ENCODE peak calls at places on chromosomes 6 and 20, in five cellular contexts. One of them, this sample, is unnamed.
A peak's percentile ranks its signal among the peaks of the same experiment; 100 is the strongest.

GRCh38 chr20:1423625-1424106 is 30.8 kb upstream of the FKBP1A start:
- DNase-seq in astrocyte of the spinal cord: peak; percentile 80
- DNase-seq in PC-3: peak; percentile 53
- DNase-seq in retinal pigment epithelial cell: no peak
- DNase-seq in GM13977: no peak
- DNase-seq in this sample: peak; percentile 57

GRCh38 chr6:21151178-21151956 is 442.2 kb upstream of the SOX4 start:
- DNase-seq in astrocyte of the spinal cord: no peak
- DNase-seq in retinal pigment epithelial cell: no peak
- DNase-seq in PC-3: no peak
- DNase-seq in GM13977: no peak
- DNase-seq in this sample: no peak

GRCh38 chr6:62285612-62286469 is at the start of gene KHDRBS2:
- DNase-seq in retinal pigment epithelial cell: peak; percentile 13
- DNase-seq in PC-3: no peak
- DNase-seq in GM13977: peak; percentile 85
- DNase-seq in astrocyte of the spinal cord: no peak
- DNase-seq in this sample: peak; percentile 84

GRCh38 chr6:135782517-135782916 is 69.0 kb upstream of the PDE7B start:
- DNase-seq in astrocyte of the spinal cord: no peak
- DNase-seq in GM13977: no peak
- DNase-seq in PC-3: no peak
- DNase-seq in retinal pigment epithelial cell: no peak
- DNase-seq in this sample: no peak

GRCh38 chr6:110859335-110859792 is 15.2 kb upstream of the AMD1 start:
- DNase-seq in retinal pigment epithelial cell: no peak
- DNase-seq in PC-3: no peak
- DNase-seq in GM13977: peak; percentile 44
- DNase-seq in astrocyte of the spinal cord: no peak
- DNase-seq in this sample: peak; percentile 63

GRCh38 chr6:144449911-144450690 is 165.0 kb downstream of the UTRN start:
- DNase-seq in PC-3: no peak
- DNase-seq in GM13977: no peak
- DNase-seq in astrocyte of the spinal cord: no peak
- DNase-seq in retinal pigment epithelial cell: peak; percentile 64
- DNase-seq in this sample: no peak

GRCh38 chr20:60022849-60023248 is 64.6 kb downstream of the CDH26 start:
- DNase-seq in PC-3: no peak
- DNase-seq in retinal pigment epithelial cell: no peak
- DNase-seq in GM13977: no peak
- DNase-seq in astrocyte of the spinal cord: no peak
- DNase-seq in this sample: peak; percentile 38

GRCh38 chr20:14069796-14070195 is 74.5 kb downstream of the MACROD2 start:
- DNase-seq in astrocyte of the spinal cord: peak; percentile 78
- DNase-seq in PC-3: peak; percentile 36
- DNase-seq in retinal pigment epithelial cell: no peak
- DNase-seq in GM13977: no peak
- DNase-seq in this sample: no peak

GRCh38 chr6:24549158-24549557 is 54.4 kb downstream of the ALDH5A1 start:
- DNase-seq in astrocyte of the spinal cord: no peak
- DNase-seq in PC-3: no peak
- DNase-seq in retinal pigment epithelial cell: no peak
- DNase-seq in GM13977: no peak
- DNase-seq in this sample: no peak

GRCh38 chr6:6962699-6963098 is 145.1 kb upstream of the RREB1 start:
- DNase-seq in GM13977: no peak
- DNase-seq in PC-3: no peak
- DNase-seq in retinal pigment epithelial cell: no peak
- DNase-seq in astrocyte of the spinal cord: no peak
- DNase-seq in this sample: no peak

GRCh38 chr6:147043994-147044477 is 160.2 kb upstream of the STXBP5 start:
- DNase-seq in retinal pigment epithelial cell: no peak
- DNase-seq in PC-3: no peak
- DNase-seq in GM13977: no peak
- DNase-seq in astrocyte of the spinal cord: peak; percentile 8
- DNase-seq in this sample: no peak

GRCh38 chr6:113137411-113137810 is 719.7 kb upstream of the MARCKS start:
- DNase-seq in retinal pigment epithelial cell: no peak
- DNase-seq in astrocyte of the spinal cord: peak; percentile 71
- DNase-seq in GM13977: no peak
- DNase-seq in PC-3: no peak
- DNase-seq in this sample: no peak

GRCh38 chr6:136719280-136720044 is 72.8 kb downstream of the MAP3K5 start:
- DNase-seq in retinal pigment epithelial cell: no peak
- DNase-seq in astrocyte of the spinal cord: peak; percentile 12
- DNase-seq in PC-3: no peak
- DNase-seq in GM13977: peak; percentile 8
- DNase-seq in this sample: no peak

GRCh38 chr20:38669688-38670087 is 54.6 kb upstream of the SLC32A1 start:
- DNase-seq in retinal pigment epithelial cell: no peak
- DNase-seq in GM13977: no peak
- DNase-seq in astrocyte of the spinal cord: no peak
- DNase-seq in PC-3: no peak
- DNase-seq in this sample: no peak

GRCh38 chr20:18057106-18057993 is at the start of gene OVOL2:
- DNase-seq in retinal pigment epithelial cell: no peak
- DNase-seq in PC-3: peak; percentile 95
- DNase-seq in astrocyte of the spinal cord: no peak
- DNase-seq in GM13977: peak; percentile 50
- DNase-seq in this sample: no peak

GRCh38 chr20:46151936-46152335 is 33.8 kb downstream of the CD40 start:
- DNase-seq in retinal pigment epithelial cell: no peak
- DNase-seq in PC-3: peak; percentile 21
- DNase-seq in GM13977: peak; percentile 65
- DNase-seq in astrocyte of the spinal cord: no peak
- DNase-seq in this sample: no peak

GRCh38 chr6:74713941-74714340 is 491.9 kb downstream of the COL12A1 start:
- DNase-seq in astrocyte of the spinal cord: no peak
- DNase-seq in retinal pigment epithelial cell: no peak
- DNase-seq in GM13977: no peak
- DNase-seq in PC-3: no peak
- DNase-seq in this sample: no peak

GRCh38 chr6:31794294-31794865 is 1.2 kb downstream of the VARS1 start:
- DNase-seq in PC-3: peak; percentile 35
- DNase-seq in astrocyte of the spinal cord: no peak
- DNase-seq in retinal pigment epithelial cell: peak; percentile 65
- DNase-seq in GM13977: peak; percentile 44
- DNase-seq in this sample: no peak

DNA sequence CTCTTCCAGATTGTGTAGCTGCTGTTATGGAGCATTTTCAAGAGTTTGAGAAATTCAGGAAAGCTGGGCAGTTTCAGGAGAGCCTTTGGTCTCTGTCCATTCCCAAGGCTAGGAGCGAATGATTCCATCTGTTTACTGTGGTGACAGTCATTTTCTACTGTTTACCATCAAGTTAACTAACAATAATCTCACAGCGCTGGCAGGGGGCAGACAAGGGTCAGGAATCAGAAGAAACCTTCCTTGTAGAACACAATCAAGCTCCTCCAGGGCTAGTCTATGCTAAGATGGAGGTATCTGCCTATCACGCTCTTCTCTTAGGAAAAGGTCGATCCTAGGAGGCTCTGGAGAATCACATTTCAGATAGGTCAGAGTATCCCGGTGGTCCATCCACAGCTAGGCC is 293.9 kb downstream of the KIF16B start:
- DNase-seq in retinal pigment epithelial cell: no peak
- DNase-seq in GM13977: no peak
- DNase-seq in PC-3: peak; percentile 55
- DNase-seq in astrocyte of the spinal cord: no peak
- DNase-seq in this sample: peak; percentile 46
- TF ChIP-seq CTCF in retinal pigment epithelial cell: no peak
- TF ChIP-seq CTCF in GM13977: peak; percentile 22
- TF ChIP-seq CTCF in PC-3: peak; percentile 61
- TF ChIP-seq CTCF in astrocyte of the spinal cord: no peak
- TF ChIP-seq CTCF in this sample: no peak

DNA sequence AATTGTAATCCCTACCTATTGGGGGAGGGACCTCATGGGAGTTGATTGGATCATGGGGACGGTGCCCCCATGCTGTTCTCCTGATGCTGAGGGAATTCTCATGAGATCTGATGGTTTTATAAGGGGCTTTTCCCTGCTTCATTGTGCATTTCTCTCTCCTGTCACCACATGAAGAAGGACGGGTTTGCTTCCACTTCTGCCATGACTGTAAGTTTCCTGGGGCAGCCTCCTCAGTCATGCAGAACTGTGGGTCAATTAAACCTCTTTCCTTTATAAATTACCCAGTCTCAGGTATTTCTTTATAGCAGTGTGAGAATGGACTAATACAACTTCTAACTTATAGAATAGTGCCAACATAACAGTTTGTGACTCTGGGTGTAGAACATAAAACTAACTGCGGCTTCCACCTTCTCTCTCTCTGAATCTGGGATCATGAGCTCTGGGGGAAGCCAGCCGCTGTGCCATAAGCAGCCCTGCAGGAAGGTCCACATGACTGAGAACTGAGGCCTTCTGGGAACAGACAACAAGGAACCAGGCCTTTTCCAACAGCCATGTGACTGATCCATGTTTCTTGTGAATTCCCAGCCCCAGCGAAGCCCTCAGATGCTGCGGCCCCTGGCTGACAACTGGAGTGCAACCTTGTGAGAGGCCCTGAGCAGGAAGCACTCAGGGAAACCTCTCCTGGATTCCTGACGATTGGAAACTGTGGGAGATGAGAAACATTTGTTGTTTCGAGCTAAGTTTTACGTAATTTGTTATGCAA is 3.4 kb upstream of the HLA-A start:
- DNase-seq in PC-3: no peak
- DNase-seq in astrocyte of the spinal cord: no peak
- DNase-seq in GM13977: no peak
- DNase-seq in retinal pigment epithelial cell: no peak
- DNase-seq in this sample: no peak
- TF ChIP-seq CTCF in PC-3: no peak
- TF ChIP-seq CTCF in astrocyte of the spinal cord: no peak
- TF ChIP-seq CTCF in GM13977: no peak
- TF ChIP-seq CTCF in retinal pigment epithelial cell: no peak
- TF ChIP-seq CTCF in this sample: no peak

GRCh38 chr20:11832397-11832796 is 85.3 kb upstream of the BTBD3 start:
- DNase-seq in astrocyte of the spinal cord: no peak
- DNase-seq in retinal pigment epithelial cell: no peak
- DNase-seq in GM13977: no peak
- DNase-seq in PC-3: no peak
- DNase-seq in this sample: no peak

GRCh38 chr20:11841972-11842461 is 75.7 kb upstream of the BTBD3 start:
- DNase-seq in astrocyte of the spinal cord: no peak
- DNase-seq in GM13977: no peak
- DNase-seq in PC-3: no peak
- DNase-seq in retinal pigment epithelial cell: no peak
- DNase-seq in this sample: no peak

GRCh38 chr20:11843289-11843688 is 74.4 kb upstream of the BTBD3 start:
- DNase-seq in GM13977: no peak
- DNase-seq in PC-3: no peak
- DNase-seq in astrocyte of the spinal cord: no peak
- DNase-seq in retinal pigment epithelial cell: no peak
- DNase-seq in this sample: no peak

GRCh38 chr20:11833825-11834224 is 83.9 kb upstream of the BTBD3 start:
- DNase-seq in PC-3: no peak
- DNase-seq in astrocyte of the spinal cord: no peak
- DNase-seq in GM13977: no peak
- DNase-seq in retinal pigment epithelial cell: no peak
- DNase-seq in this sample: no peak

GRCh38 chr20:11838076-11838636 is 79.5 kb upstream of the BTBD3 start:
- DNase-seq in astrocyte of the spinal cord: no peak
- DNase-seq in GM13977: no peak
- DNase-seq in PC-3: no peak
- DNase-seq in retinal pigment epithelial cell: no peak
- DNase-seq in this sample: no peak
- TF ChIP-seq CTCF in astrocyte of the spinal cord: no peak
- TF ChIP-seq CTCF in GM13977: peak; percentile 24
- TF ChIP-seq CTCF in PC-3: peak; percentile 22
- TF ChIP-seq CTCF in retinal pigment epithelial cell: no peak
- TF ChIP-seq CTCF in this sample: no peak

DNA sequence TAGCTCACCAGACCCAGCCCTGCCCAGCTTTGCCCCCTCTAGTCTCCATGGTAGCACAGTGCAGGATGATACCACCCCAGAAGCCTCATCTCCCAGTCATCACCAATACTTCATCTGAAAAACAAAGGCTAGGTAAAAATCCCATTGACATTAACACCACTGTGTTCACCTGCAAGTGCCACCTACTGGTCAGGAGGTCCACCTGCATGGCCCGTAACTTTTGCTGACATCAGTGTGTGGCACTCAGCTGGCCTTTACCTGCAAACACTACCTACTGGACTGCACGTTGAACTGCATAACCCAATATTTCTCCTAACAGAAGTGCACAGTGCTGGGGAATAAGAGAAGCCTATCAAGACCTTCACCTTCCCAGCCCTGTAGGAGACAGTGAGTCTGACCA is 234.7 kb upstream of the ADGRB3 start:
- DNase-seq in GM13977: no peak
- DNase-seq in astrocyte of the spinal cord: no peak
- DNase-seq in PC-3: no peak
- DNase-seq in retinal pigment epithelial cell: no peak
- DNase-seq in this sample: no peak
- TF ChIP-seq CTCF in GM13977: peak; percentile 44
- TF ChIP-seq CTCF in astrocyte of the spinal cord: no peak
- TF ChIP-seq CTCF in PC-3: no peak
- TF ChIP-seq CTCF in retinal pigment epithelial cell: no peak
- TF ChIP-seq CTCF in this sample: peak; percentile 7

GRCh38 chr6:41190791-41191190 is 10.2 kb downstream of the TREML2 start:
- DNase-seq in GM13977: no peak
- DNase-seq in retinal pigment epithelial cell: no peak
- DNase-seq in astrocyte of the spinal cord: no peak
- DNase-seq in PC-3: no peak
- DNase-seq in this sample: peak; percentile 42

GRCh38 chr6:41193171-41193734 is 7.7 kb downstream of the TREML2 start:
- DNase-seq in PC-3: no peak
- DNase-seq in GM13977: no peak
- DNase-seq in retinal pigment epithelial cell: no peak
- DNase-seq in astrocyte of the spinal cord: no peak
- DNase-seq in this sample: peak; percentile 54

GRCh38 chr6:41193884-41194283 is 7.1 kb downstream of the TREML2 start:
- DNase-seq in GM13977: no peak
- DNase-seq in PC-3: no peak
- DNase-seq in retinal pigment epithelial cell: no peak
- DNase-seq in astrocyte of the spinal cord: no peak
- DNase-seq in this sample: peak; percentile 23

GRCh38 chr6:41189968-41190367 is 11.0 kb downstream of the TREML2 start:
- DNase-seq in astrocyte of the spinal cord: no peak
- DNase-seq in PC-3: no peak
- DNase-seq in retinal pigment epithelial cell: no peak
- DNase-seq in GM13977: no peak
- DNase-seq in this sample: peak; percentile 23

DNA sequence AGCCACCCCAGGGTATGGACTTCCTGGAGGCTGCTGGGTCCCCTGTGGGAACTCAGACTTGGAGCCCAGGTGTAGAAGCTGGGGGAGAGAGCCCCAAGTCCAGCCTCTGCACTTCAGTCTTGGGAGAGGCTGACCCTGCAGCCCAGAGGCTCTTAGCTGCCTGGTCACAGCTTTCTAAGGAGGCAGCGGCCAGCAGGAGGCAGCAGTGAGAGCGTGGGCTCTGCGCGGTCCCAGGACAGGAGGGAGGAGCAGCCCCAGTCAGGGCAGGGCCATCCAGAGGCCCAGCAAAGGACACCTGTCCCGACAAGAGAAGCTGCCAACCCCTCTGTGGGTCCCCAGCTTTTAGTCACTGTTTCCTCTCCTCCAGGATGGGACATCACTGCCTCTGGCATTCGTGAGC is 9.4 kb downstream of the TREML2 start:
- DNase-seq in GM13977: peak; percentile 23
- DNase-seq in astrocyte of the spinal cord: no peak
- DNase-seq in retinal pigment epithelial cell: no peak
- DNase-seq in PC-3: peak; percentile 44
- DNase-seq in this sample: peak; percentile 82
- TF ChIP-seq CTCF in GM13977: peak; percentile 74
- TF ChIP-seq CTCF in astrocyte of the spinal cord: peak; percentile 33
- TF ChIP-seq CTCF in retinal pigment epithelial cell: peak; percentile 77
- TF ChIP-seq CTCF in PC-3: peak; percentile 57
- TF ChIP-seq CTCF in this sample: peak; percentile 46